ENCODE peak calls at places on chromosomes 12 and 14, in seven cellular contexts. H, C, B, Z, U, I and M are unnamed samples.

GRCh38 chr14:67245104-67245503 is 3.9 kb downstream of the PALS1 start:
- DNase-seq in Z (no peak), C (no peak), B (no peak), U (no peak), H (no peak), I (no peak), M (no peak)

GRCh38 chr14:89368490-89369477 is 48.2 kb downstream of the FOXN3 start:
- DNase-seq in Z (no peak), I (no peak), U (no peak), H (no peak), C (peak; percentile 33), B (no peak), M (no peak)

GRCh38 chr14:66782853-66783252 is 274.9 kb downstream of the GPHN start:
- DNase-seq in U (no peak), H (no peak), B (no peak), Z (no peak), I (no peak), C (no peak), M (no peak)

GRCh38 chr12:125193798-125194562 is 128.7 kb downstream of the AACS start:
- DNase-seq in B (no peak), I (peak; percentile 22), Z (peak; percentile 46), C (no peak), H (no peak), U (no peak), M (no peak)

GRCh38 chr14:35534130-35534883 is at the start of gene INSM2:
- DNase-seq in H (no peak), I (no peak), B (no peak), U (peak; percentile 20), C (no peak), Z (no peak), M (no peak)

GRCh38 chr14:63436286-63437098 is 106.7 kb downstream of the PPP2R5E start:
- DNase-seq in B (no peak), I (no peak), Z (no peak), H (no peak), U (no peak), C (no peak), M (no peak)

GRCh38 chr12:55687746-55688145 is 20.0 kb downstream of the ITGA7 start:
- DNase-seq in C (no peak), H (no peak), Z (peak; percentile 31), B (peak; percentile 37), U (peak; percentile 28), I (no peak), M (no peak)

GRCh38 chr12:30794020-30794419 is 39.3 kb upstream of the CAPRIN2 start:
- DNase-seq in C (no peak), Z (no peak), H (no peak), U (no peak), I (no peak), B (no peak), M (no peak)

GRCh38 chr14:81471062-81471461 is 62.6 kb downstream of the SEL1L start:
- DNase-seq in H (no peak), B (no peak), I (no peak), U (peak; percentile 56), Z (no peak), C (no peak), M (no peak)

GRCh38 chr14:101887219-101887618 is 77.2 kb upstream of the DYNC1H1 start:
- DNase-seq in Z (no peak), H (no peak), I (no peak), B (no peak), C (no peak), U (no peak), M (no peak)

GRCh38 chr12:51793201-51793600 is 55.3 kb downstream of the FIGNL2 start:
- DNase-seq in C (no peak), I (no peak), B (no peak), U (no peak), H (no peak), Z (no peak), M (peak; percentile 24)

GRCh38 chr14:73758392-73759182 is 44.4 kb upstream of the PNMA1 start:
- DNase-seq in H (peak; percentile 70), I (peak; percentile 61), C (peak; percentile 68), Z (peak; percentile 85), U (peak; percentile 85), B (peak; percentile 61), M (no peak)

GRCh38 chr12:110314308-110314707 is 33.3 kb downstream of the ATP2A2 start:
- DNase-seq in I (no peak), H (no peak), B (no peak), Z (no peak), C (no peak), U (no peak), M (peak; percentile 49)

GRCh38 chr12:79591988-79592387 is 98.8 kb downstream of the PAWR start:
- DNase-seq in I (no peak), U (no peak), C (no peak), Z (peak; percentile 22), B (no peak), H (no peak), M (no peak)

GRCh38 chr12:79108962-79109361 is 244.4 kb downstream of the SYT1 start:
- DNase-seq in B (no peak), Z (no peak), U (no peak), H (no peak), C (no peak), I (no peak), M (no peak)